ENCODE peak calls at places on chromosome 9, in ten cellular contexts. F, Z, H, X, V, P, O, W, K and B are unnamed samples.

GRCh38 chr9:117927354-117927753 is 223.2 kb downstream of the TLR4 start:
- DNase-seq in P (no peak), K (no peak), F (no peak), X (no peak), O (no peak), Z (no peak), V (no peak), H (no peak), W (no peak), B (no peak)

GRCh38 chr9:108049026-108049591 is 559.5 kb upstream of the KLF4 start:
- DNase-seq in O (peak; percentile 94), F (no peak), K (peak; percentile 86), V (peak; percentile 93), H (peak; percentile 88), P (peak; percentile 81), W (no peak), X (peak; percentile 85), Z (peak; percentile 94), B (no peak)

GRCh38 chr9:14277761-14278160 is 36.2 kb downstream of the NFIB start:
- DNase-seq in F (no peak), W (no peak), K (no peak), Z (no peak), X (no peak), V (no peak), P (no peak), O (peak; percentile 32), H (no peak), B (no peak)

GRCh38 chr9:126860077-126860756 is at the start of gene ZBTB34:
- DNase-seq in P (no peak), X (peak; percentile 51), O (peak; percentile 77), V (peak; percentile 39), Z (no peak), F (peak; percentile 59), W (peak; percentile 93), H (no peak), K (peak; percentile 40), B (peak; percentile 64)

GRCh38 chr9:116905131-116905724 is 218.1 kb downstream of the TRIM32 start:
- DNase-seq in W (no peak), X (no peak), H (no peak), V (no peak), F (no peak), P (no peak), O (no peak), K (no peak), Z (no peak), B (no peak)

GRCh38 chr9:98132158-98132557 is 13.1 kb upstream of the TRIM14 start:
- DNase-seq in Z (no peak), V (no peak), K (no peak), P (no peak), W (no peak), X (no peak), F (no peak), H (no peak), O (no peak), B (no peak)

GRCh38 chr9:69919461-69920061 is 98.9 kb downstream of the CFAP95 start:
- DNase-seq in H (peak; percentile 40), F (no peak), W (no peak), Z (no peak), P (no peak), K (peak; percentile 54), X (peak; percentile 66), O (peak; percentile 83), V (peak; percentile 80), B (no peak)

GRCh38 chr9:25913806-25914205 is 235.6 kb upstream of the TUSC1 start:
- DNase-seq in F (no peak), K (no peak), W (no peak), H (no peak), V (no peak), X (no peak), P (no peak), O (no peak), Z (no peak), B (no peak)